ENCODE peak calls at places on chromosomes 13 and 19, in ten cellular contexts. C is neuronal stem cell; D is stomach; Q is mesendoderm; P is CD8-positive, alpha-beta T cell; W is CD4-positive, alpha-beta memory T cell; F is tibial artery; G is ascending aorta; I is body of pancreas; Z is AG04450. K is an unnamed sample.

GRCh38 chr19:1811472-1811894 is 593 bp downstream of the ATP8B3 start:
- DNase-seq in C (no peak), D (peak; percentile 83), Q (peak; percentile 41), P (no peak), W (no peak), F (peak; percentile 70), G (peak; percentile 63), I (peak; percentile 93), Z (no peak), K (peak; percentile 19)

GRCh38 chr19:47427241-47428176 is 8.2 kb upstream of the MEIS3 start:
- DNase-seq in C (peak; percentile 89), D (peak; percentile 65), Q (peak; percentile 94), P (peak; percentile 40), W (peak; percentile 60), F (no peak), G (no peak), I (peak; percentile 65), Z (no peak), K (peak; percentile 57)

GRCh38 chr13:43357435-43358065 is 334.2 kb downstream of the DNAJC15 start:
- DNase-seq in C (no peak), D (no peak), Q (no peak), P (no peak), W (no peak), F (no peak), G (no peak), I (no peak), Z (no peak), K (no peak)

GRCh38 chr13:50425772-50426171 is 410.5 kb downstream of the KCNRG start:
- DNase-seq in C (no peak), D (no peak), Q (no peak), P (no peak), W (no peak), F (no peak), G (no peak), I (no peak), Z (no peak), K (no peak)

GRCh38 chr13:64704121-64704520 is 2526.0 kb downstream of the PCDH9 start:
- DNase-seq in C (no peak), D (no peak), Q (no peak), P (no peak), W (no peak), F (no peak), G (no peak), I (no peak), Z (no peak), K (no peak)

GRCh38 chr19:7739801-7740659 is 7.3 kb downstream of the CD209 start:
- DNase-seq in C (no peak), D (no peak), Q (no peak), P (no peak), W (no peak), F (no peak), G (no peak), I (no peak), Z (no peak), K (no peak)

GRCh38 chr13:70829748-70830147 is 721.5 kb upstream of the KLHL1 start:
- DNase-seq in C (no peak), D (no peak), Q (no peak), P (no peak), W (no peak), F (no peak), G (no peak), I (no peak), Z (no peak), K (no peak)

GRCh38 chr13:48485447-48485846 is 47.4 kb downstream of the RCBTB2 start:
- DNase-seq in C (no peak), D (no peak), Q (no peak), P (no peak), W (no peak), F (no peak), G (no peak), I (no peak), Z (no peak), K (no peak)

DNA sequence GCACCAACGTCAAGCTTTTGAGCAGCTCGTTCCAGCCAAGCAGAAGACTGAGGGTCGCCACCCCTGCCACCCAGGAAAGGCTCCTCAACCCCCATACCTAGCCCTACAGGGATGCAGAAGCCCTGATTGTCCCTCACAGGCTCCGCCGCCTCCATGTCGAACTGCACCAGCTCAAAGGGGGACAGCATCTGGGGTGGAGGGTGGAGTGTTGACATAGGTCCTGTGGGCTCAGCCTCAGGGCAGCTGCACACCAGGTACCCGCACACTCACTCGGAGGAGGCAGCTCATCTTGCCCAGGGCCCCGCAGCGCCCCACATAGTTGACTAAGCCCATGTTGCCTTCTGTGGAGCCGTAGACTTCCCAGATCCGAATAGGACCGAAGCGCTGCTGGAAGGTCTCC is 11.6 kb downstream of the SLC27A5 start:
- DNase-seq in C (no peak), D (no peak), Q (no peak), P (no peak), W (no peak), F (no peak), G (no peak), I (no peak), Z (no peak), K (no peak)
- H3K4me3 ChIP-seq in C (peak overlapping the region; percentile 60), D (peak overlapping the region; percentile 47), Q (no peak overlapping the region), P (no peak overlapping the region), W (no peak overlapping the region), F (peak overlapping the region; percentile 67), G (peak overlapping the region; percentile 64), I (no peak overlapping the region), Z (peak overlapping the region; percentile 70), K (peak overlapping the region; percentile 74)

GRCh38 chr19:34330116-34330515 is 34.9 kb upstream of the GPI start:
- DNase-seq in C (no peak), D (no peak), Q (no peak), P (no peak), W (no peak), F (no peak), G (no peak), I (no peak), Z (no peak), K (no peak)
- H3K4me3 ChIP-seq in C (no peak overlapping the region), D (no peak overlapping the region), Q (no peak overlapping the region), P (no peak overlapping the region), W (no peak overlapping the region), F (no peak overlapping the region), G (no peak overlapping the region), I (no peak overlapping the region), Z (no peak overlapping the region), K (no peak overlapping the region)

GRCh38 chr13:78608705-78609463 is 5.5 kb upstream of the POU4F1 start:
- DNase-seq in C (peak; percentile 9), D (no peak), Q (peak; percentile 26), P (no peak), W (no peak), F (no peak), G (no peak), I (peak; percentile 11), Z (no peak), K (no peak)

GRCh38 chr13:78611040-78611439 is 7.7 kb upstream of the POU4F1 start:
- DNase-seq in C (no peak), D (no peak), Q (no peak), P (no peak), W (no peak), F (no peak), G (no peak), I (no peak), Z (no peak), K (no peak)

GRCh38 chr13:78610381-78610883 is 7.1 kb upstream of the POU4F1 start:
- DNase-seq in C (no peak), D (no peak), Q (no peak), P (no peak), W (no peak), F (no peak), G (no peak), I (no peak), Z (peak; percentile 6), K (peak; percentile 45)

GRCh38 chr13:78608254-78608704 is 4.9 kb upstream of the POU4F1 start:
- DNase-seq in C (peak; percentile 12), D (no peak), Q (peak; percentile 20), P (no peak), W (no peak), F (no peak), G (no peak), I (no peak), Z (no peak), K (no peak)

DNA sequence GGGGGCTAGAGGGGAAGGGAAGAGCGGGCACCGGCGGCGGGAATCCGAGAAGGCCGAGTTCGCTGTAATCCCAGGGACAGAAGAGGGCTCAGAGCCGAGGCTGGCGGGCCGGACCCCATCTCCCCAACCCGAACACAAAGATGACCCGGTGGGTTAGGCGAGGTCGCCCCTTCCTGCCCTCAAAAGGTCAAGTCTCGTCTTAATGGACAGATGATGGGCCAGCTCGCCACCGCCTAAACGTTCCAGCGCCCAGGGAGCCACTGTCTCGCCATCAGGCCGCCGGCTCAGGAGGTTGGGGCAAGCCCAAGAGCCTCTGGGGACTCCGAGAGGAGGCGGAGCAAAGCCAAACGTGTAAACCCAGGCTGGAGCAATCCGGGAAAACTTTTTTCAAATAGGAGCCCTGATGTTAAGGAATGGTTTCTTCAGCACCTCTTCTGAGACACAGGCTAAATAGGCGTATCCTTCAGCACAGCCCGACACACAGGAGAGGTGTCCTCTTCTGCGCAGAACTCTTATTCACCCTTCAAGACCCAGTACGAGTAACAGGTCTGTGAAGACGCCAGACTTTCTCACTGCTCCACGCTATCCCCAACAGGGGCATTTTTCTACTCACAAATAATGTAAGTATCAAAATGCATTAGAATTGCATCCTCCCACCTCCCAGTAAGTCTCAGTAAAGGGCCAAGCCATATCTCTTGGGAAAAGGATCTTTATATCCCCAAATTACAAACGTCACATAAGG is 6.3 kb upstream of the POU4F1 start:
- DNase-seq in C (peak; percentile 48), D (no peak), Q (peak; percentile 65), P (no peak), W (no peak), F (no peak), G (no peak), I (peak; percentile 23), Z (no peak), K (no peak)
- H3K4me3 ChIP-seq in C (peak overlapping the region; percentile 48), D (peak overlapping the region; percentile 45), Q (no peak overlapping the region), P (no peak overlapping the region), W (no peak overlapping the region), F (peak overlapping the region; percentile 50), G (peak overlapping the region; percentile 61), I (no peak overlapping the region), Z (peak overlapping the region; percentile 52), K (peak overlapping the region; percentile 63)

GRCh38 chr19:6718741-6719539 is 1.5 kb downstream of the C3 start:
- DNase-seq in C (no peak), D (no peak), Q (peak; percentile 84), P (no peak), W (peak; percentile 29), F (no peak), G (no peak), I (no peak), Z (no peak), K (no peak)

GRCh38 chr19:6718111-6718740 is 2.2 kb downstream of the C3 start:
- DNase-seq in C (no peak), D (no peak), Q (no peak), P (no peak), W (no peak), F (no peak), G (no peak), I (no peak), Z (no peak), K (no peak)

GRCh38 chr19:6720369-6721112 is at the start of gene C3:
- DNase-seq in C (no peak), D (peak; percentile 32), Q (no peak), P (no peak), W (no peak), F (peak; percentile 77), G (no peak), I (peak; percentile 69), Z (no peak), K (peak; percentile 44)

GRCh38 chr19:6719992-6720368 is 470 bp downstream of the C3 start:
- DNase-seq in C (no peak), D (no peak), Q (no peak), P (no peak), W (no peak), F (no peak), G (no peak), I (no peak), Z (no peak), K (no peak)

GRCh38 chr19:6719540-6719861 is 949 bp downstream of the C3 start:
- DNase-seq in C (no peak), D (no peak), Q (no peak), P (no peak), W (no peak), F (no peak), G (no peak), I (no peak), Z (no peak), K (no peak)
- H3K4me3 ChIP-seq in C (no peak overlapping the region), D (peak overlapping the region; percentile 4), Q (no peak overlapping the region), P (no peak overlapping the region), W (no peak overlapping the region), F (no peak overlapping the region), G (peak overlapping the region; percentile 19), I (no peak overlapping the region), Z (no peak overlapping the region), K (no peak overlapping the region)

K was measured in fibroblast of villous mesenchyme.